ENCODE peak calls at places on chromosomes 6 and 20, in five cellular contexts. One of them, this sample, is unnamed.

GRCh38 chr6:70124882-70125535 is 177.9 kb downstream of the COL9A1 start:
- DNase-seq in Panc1: no peak
- DNase-seq in stimulated activated CD8-positive, alpha-beta memory T cell treated with anti-CD3 and anti-CD28 coated beads, Interleukin-7, amount 100 ng/mL, for 1 hour: no peak
- DNase-seq in SIG-M5: no peak
- DNase-seq in AG04450: no peak
- DNase-seq in this sample: no peak

GRCh38 chr20:5658897-5659296 is 91.3 kb upstream of the SHLD1 start:
- DNase-seq in Panc1: no peak
- DNase-seq in stimulated activated CD8-positive, alpha-beta memory T cell treated with anti-CD3 and anti-CD28 coated beads, Interleukin-7, amount 100 ng/mL, for 1 hour: no peak
- DNase-seq in SIG-M5: peak
- DNase-seq in AG04450: peak
- DNase-seq in this sample: peak

GRCh38 chr6:99905209-99906106 is 88.6 kb downstream of the MCHR2 start:
- DNase-seq in Panc1: peak
- DNase-seq in stimulated activated CD8-positive, alpha-beta memory T cell treated with anti-CD3 and anti-CD28 coated beads, Interleukin-7, amount 100 ng/mL, for 1 hour: no peak
- DNase-seq in SIG-M5: no peak
- DNase-seq in AG04450: no peak
- DNase-seq in this sample: no peak

GRCh38 chr20:1648101-1648500 is 9.5 kb downstream of the SIRPG start:
- DNase-seq in Panc1: no peak
- DNase-seq in stimulated activated CD8-positive, alpha-beta memory T cell treated with anti-CD3 and anti-CD28 coated beads, Interleukin-7, amount 100 ng/mL, for 1 hour: no peak
- DNase-seq in SIG-M5: no peak
- DNase-seq in AG04450: no peak
- DNase-seq in this sample: no peak

GRCh38 chr6:84428300-84428907 is 201.0 kb upstream of the CEP162 start:
- DNase-seq in Panc1: peak
- DNase-seq in stimulated activated CD8-positive, alpha-beta memory T cell treated with anti-CD3 and anti-CD28 coated beads, Interleukin-7, amount 100 ng/mL, for 1 hour: no peak
- DNase-seq in SIG-M5: no peak
- DNase-seq in AG04450: no peak
- DNase-seq in this sample: peak

GRCh38 chr20:7371518-7372158 is 568.6 kb downstream of the HAO1 start:
- DNase-seq in Panc1: no peak
- DNase-seq in stimulated activated CD8-positive, alpha-beta memory T cell treated with anti-CD3 and anti-CD28 coated beads, Interleukin-7, amount 100 ng/mL, for 1 hour: no peak
- DNase-seq in SIG-M5: no peak
- DNase-seq in AG04450: no peak
- DNase-seq in this sample: no peak

GRCh38 chr6:19209202-19209601 is 628.0 kb upstream of the ID4 start:
- DNase-seq in Panc1: no peak
- DNase-seq in stimulated activated CD8-positive, alpha-beta memory T cell treated with anti-CD3 and anti-CD28 coated beads, Interleukin-7, amount 100 ng/mL, for 1 hour: no peak
- DNase-seq in SIG-M5: no peak
- DNase-seq in AG04450: no peak
- DNase-seq in this sample: no peak

GRCh38 chr6:32973934-32974333 is 5.5 kb downstream of the BRD2 start:
- DNase-seq in Panc1: no peak
- DNase-seq in stimulated activated CD8-positive, alpha-beta memory T cell treated with anti-CD3 and anti-CD28 coated beads, Interleukin-7, amount 100 ng/mL, for 1 hour: no peak
- DNase-seq in SIG-M5: no peak
- DNase-seq in AG04450: no peak
- DNase-seq in this sample: no peak

GRCh38 chr6:10759884-10760329 is 12.3 kb downstream of the TMEM14B start:
- DNase-seq in Panc1: peak
- DNase-seq in stimulated activated CD8-positive, alpha-beta memory T cell treated with anti-CD3 and anti-CD28 coated beads, Interleukin-7, amount 100 ng/mL, for 1 hour: no peak
- DNase-seq in SIG-M5: no peak
- DNase-seq in AG04450: peak
- DNase-seq in this sample: no peak

GRCh38 chr20:62156592-62157386 is 13.2 kb downstream of the SS18L1 start:
- DNase-seq in Panc1: no peak
- DNase-seq in stimulated activated CD8-positive, alpha-beta memory T cell treated with anti-CD3 and anti-CD28 coated beads, Interleukin-7, amount 100 ng/mL, for 1 hour: peak
- DNase-seq in SIG-M5: no peak
- DNase-seq in AG04450: no peak
- DNase-seq in this sample: peak

GRCh38 chr6:143136647-143137046 is 76.0 kb downstream of the AIG1 start:
- DNase-seq in Panc1: no peak
- DNase-seq in stimulated activated CD8-positive, alpha-beta memory T cell treated with anti-CD3 and anti-CD28 coated beads, Interleukin-7, amount 100 ng/mL, for 1 hour: no peak
- DNase-seq in SIG-M5: no peak
- DNase-seq in AG04450: no peak
- DNase-seq in this sample: no peak

GRCh38 chr6:154347981-154348380 is 8.6 kb downstream of the IPCEF1 start:
- DNase-seq in Panc1: no peak
- DNase-seq in stimulated activated CD8-positive, alpha-beta memory T cell treated with anti-CD3 and anti-CD28 coated beads, Interleukin-7, amount 100 ng/mL, for 1 hour: no peak
- DNase-seq in SIG-M5: no peak
- DNase-seq in AG04450: no peak
- DNase-seq in this sample: no peak